ENCODE peak calls at places on chromosome 13, in eight cellular contexts. E, B, J, H, D, T, G and M are unnamed samples.

GRCh38 chr13:102580552-102581169 is 16.1 kb upstream of the TPP2 start:
- DNase-seq in B (peak), G (no peak), J (peak), D (peak), E (peak), T (no peak), H (no peak), M (peak)

GRCh38 chr13:95559100-95559499 is 6.6 kb downstream of the CLDN10 start:
- DNase-seq in B (no peak), D (no peak), H (no peak), T (no peak), J (no peak), E (no peak), G (no peak), M (no peak)

GRCh38 chr13:98324105-98324504 is 147.0 kb upstream of the RNF113B start:
- DNase-seq in T (no peak), G (no peak), J (no peak), D (peak), H (no peak), E (peak), B (peak), M (no peak)

GRCh38 chr13:75305057-75305456 is 176.9 kb downstream of the TBC1D4 start:
- DNase-seq in E (no peak), G (no peak), J (no peak), B (no peak), H (no peak), D (peak), T (no peak), M (no peak)

GRCh38 chr13:113421673-113422270 is 31.5 kb downstream of the ADPRHL1 start:
- DNase-seq in E (no peak), T (no peak), G (no peak), J (peak), B (peak), D (no peak), H (no peak), M (no peak)

GRCh38 chr13:27131202-27131623 is 40.4 kb downstream of the USP12 start:
- DNase-seq in H (peak), B (no peak), D (no peak), T (peak), J (no peak), E (no peak), G (no peak), M (peak)

GRCh38 chr13:23736541-23736940 is 152.7 kb downstream of the MIPEP start:
- DNase-seq in B (no peak), T (no peak), G (no peak), H (no peak), D (no peak), J (no peak), E (no peak), M (no peak)

GRCh38 chr13:81223784-81224501 is 883.0 kb upstream of the SPRY2 start:
- DNase-seq in H (no peak), B (no peak), D (no peak), J (no peak), G (no peak), T (no peak), E (no peak), M (no peak)

GRCh38 chr13:76723551-76724232 is 162.5 kb downstream of the KCTD12 start:
- DNase-seq in H (no peak), D (peak), B (peak), G (peak), E (peak), T (no peak), J (peak), M (no peak)

GRCh38 chr13:46296920-46297319 is 85.2 kb downstream of the LRRC63 start:
- DNase-seq in D (peak), H (no peak), J (peak), E (peak), T (no peak), B (no peak), G (peak), M (no peak)

GRCh38 chr13:30191491-30192100 is 115.8 kb downstream of the KATNAL1 start:
- DNase-seq in B (no peak), J (no peak), H (no peak), T (no peak), G (peak), E (no peak), D (no peak), M (no peak)